ENCODE peak calls at places on chromosomes 13 and 19, in four cellular contexts. G is trophoblast cell, Y is H9, O is neuronal stem cell. J is an unnamed sample.

GRCh38 chr13:36418022-36418805 is 14.1 kb upstream of the CCNA1 start:
- DNase-seq in G (peak), Y (no peak), O (no peak), J (peak)

GRCh38 chr19:5035105-5035761 is 66.3 kb downstream of the KDM4B start:
- DNase-seq in G (no peak), Y (no peak), O (no peak), J (no peak)

GRCh38 chr13:33256148-33256547 is 29.4 kb downstream of the STARD13 start:
- DNase-seq in G (no peak), Y (no peak), O (no peak), J (no peak)

GRCh38 chr13:97339019-97339988 is 94.7 kb upstream of the RAP2A start:
- DNase-seq in G (peak), Y (no peak), O (no peak), J (peak)

GRCh38 chr19:8148410-8149231 is 771 bp downstream of the FBN3 start:
- DNase-seq in G (peak), Y (peak), O (peak), J (no peak)

GRCh38 chr19:57465680-57466381 is 8.9 kb upstream of the VN1R1 start:
- DNase-seq in G (peak), Y (no peak), O (no peak), J (peak)

GRCh38 chr19:16216744-16217670 is 19.3 kb downstream of the AP1M1 start:
- DNase-seq in G (no peak), Y (no peak), O (no peak), J (no peak)

GRCh38 chr13:75415720-75416119 is 66.2 kb downstream of the TBC1D4 start:
- DNase-seq in G (peak), Y (no peak), O (no peak), J (peak)

GRCh38 chr13:94303644-94304174 is 175.8 kb downstream of the DCT start:
- DNase-seq in G (no peak), Y (no peak), O (no peak), J (no peak)

GRCh38 chr19:8304841-8305621 is 3.1 kb downstream of the CD320 start:
- DNase-seq in G (peak), Y (peak), O (peak), J (no peak)

GRCh38 chr13:87798536-87798935 is 127.4 kb downstream of the SLITRK5 start:
- DNase-seq in G (no peak), Y (no peak), O (no peak), J (no peak)

GRCh38 chr13:28356506-28357064 is 138.3 kb downstream of the FLT1 start:
- DNase-seq in G (no peak), Y (no peak), O (no peak), J (no peak)

GRCh38 chr13:28357247-28357825 is 137.6 kb downstream of the FLT1 start:
- DNase-seq in G (no peak), Y (no peak), O (no peak), J (no peak)

GRCh38 chr13:28357846-28358496 is 137.0 kb downstream of the FLT1 start:
- DNase-seq in G (no peak), Y (no peak), O (no peak), J (no peak)

GRCh38 chr13:28355046-28355821 is 139.7 kb downstream of the FLT1 start:
- DNase-seq in G (peak), Y (no peak), O (no peak), J (no peak)

DNA sequence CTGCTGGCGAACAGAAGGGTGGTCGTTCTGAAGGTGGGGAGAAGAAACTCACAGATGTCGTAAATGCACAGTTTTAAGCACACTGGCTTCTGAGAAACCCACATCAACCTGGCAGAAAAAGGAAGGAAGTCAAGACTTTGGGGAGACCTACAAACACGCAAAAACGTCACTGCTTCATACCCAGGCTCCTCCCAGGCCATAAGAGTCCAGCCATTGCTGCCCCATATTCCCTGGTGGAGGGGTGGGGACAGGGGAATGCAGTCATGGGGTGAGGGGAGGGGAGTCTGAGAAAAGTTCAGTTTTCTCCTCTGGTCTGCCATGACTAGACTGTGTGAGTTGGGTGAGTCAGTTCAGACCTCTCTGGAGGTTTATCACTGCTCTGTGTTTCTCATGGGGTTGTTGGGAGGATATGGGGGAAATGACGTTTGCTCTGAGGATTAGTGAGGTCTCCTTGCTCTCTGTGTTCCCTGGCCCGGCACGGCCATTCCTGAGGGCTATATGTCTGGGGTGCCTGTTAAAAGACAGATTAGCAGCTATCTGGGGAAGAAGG is 139.0 kb downstream of the FLT1 start:
- DNase-seq in G (no peak), Y (no peak), O (no peak), J (peak)
- H4K91ac ChIP-seq in G (peak), Y (no peak), O (no peak), J (peak)

GRCh38 chr19:11556634-11557420 is 2.2 kb downstream of the ELOF1 start:
- DNase-seq in G (no peak), Y (no peak), O (no peak), J (no peak)
- H4K91ac ChIP-seq in G (no peak), Y (no peak), O (no peak), J (no peak)

GRCh38 chr19:17488593-17489391 is 18.5 kb downstream of the SLC27A1 start:
- DNase-seq in G (peak), Y (peak), O (peak), J (no peak)
- H4K91ac ChIP-seq in G (no peak), Y (no peak), O (no peak), J (no peak)

DNA sequence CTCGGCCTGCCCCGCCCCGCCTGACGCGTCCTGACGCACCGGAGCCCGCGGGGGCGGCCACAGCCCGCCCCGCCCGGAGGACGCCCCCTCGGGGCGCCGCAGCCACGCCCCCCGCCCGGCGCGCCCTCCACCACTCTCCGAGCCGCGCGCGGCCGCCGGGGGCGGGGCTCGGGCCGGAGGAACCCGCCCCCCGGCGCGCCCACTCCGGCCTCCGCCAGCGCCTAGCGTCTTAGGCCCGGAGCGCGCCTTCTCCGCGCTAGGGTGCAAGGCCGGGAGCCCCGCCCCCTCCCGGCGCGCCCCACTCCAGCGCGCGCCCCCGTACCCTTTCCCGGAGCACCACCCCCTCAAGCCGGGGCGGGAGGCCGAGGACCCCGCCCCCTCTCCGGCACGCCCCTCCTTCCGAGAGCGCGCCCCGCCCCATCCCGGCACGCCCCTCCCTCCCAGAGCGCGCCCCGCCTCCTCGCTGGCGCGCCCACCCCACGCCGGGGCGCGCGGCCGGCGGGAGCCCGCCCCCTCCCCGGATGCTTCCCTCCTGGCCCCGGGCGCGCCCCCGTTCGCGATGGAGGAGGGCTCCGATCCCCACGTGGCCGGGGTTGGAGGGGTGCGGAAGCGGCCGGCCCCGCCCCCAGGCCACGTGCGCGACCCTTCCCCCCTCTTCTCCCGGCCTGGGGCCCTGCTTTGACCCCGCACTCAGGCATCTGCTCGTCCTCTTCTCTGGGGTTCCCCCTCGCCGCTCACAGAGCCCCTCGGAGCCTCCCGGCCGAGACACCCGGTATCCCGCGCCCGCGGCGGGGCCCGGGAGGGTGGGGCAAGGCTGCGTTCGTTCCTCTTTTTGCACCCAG is 480 bp upstream of the KLF16 start:
- DNase-seq in G (peak), Y (peak), O (peak), J (peak)
- H4K91ac ChIP-seq in G (peak), Y (no peak), O (no peak), J (peak)

GRCh38 chr19:6531956-6532243 is 1.1 kb downstream of the TNFSF9 start:
- DNase-seq in G (no peak), Y (no peak), O (no peak), J (no peak)

GRCh38 chr19:6531163-6531955 is 533 bp downstream of the TNFSF9 start:
- DNase-seq in G (no peak), Y (no peak), O (no peak), J (no peak)

GRCh38 chr19:6529937-6530384 is 865 bp upstream of the TNFSF9 start:
- DNase-seq in G (no peak), Y (no peak), O (no peak), J (no peak)

GRCh38 chr19:6529351-6529750 is 1.5 kb upstream of the TNFSF9 start:
- DNase-seq in G (no peak), Y (no peak), O (no peak), J (no peak)

DNA sequence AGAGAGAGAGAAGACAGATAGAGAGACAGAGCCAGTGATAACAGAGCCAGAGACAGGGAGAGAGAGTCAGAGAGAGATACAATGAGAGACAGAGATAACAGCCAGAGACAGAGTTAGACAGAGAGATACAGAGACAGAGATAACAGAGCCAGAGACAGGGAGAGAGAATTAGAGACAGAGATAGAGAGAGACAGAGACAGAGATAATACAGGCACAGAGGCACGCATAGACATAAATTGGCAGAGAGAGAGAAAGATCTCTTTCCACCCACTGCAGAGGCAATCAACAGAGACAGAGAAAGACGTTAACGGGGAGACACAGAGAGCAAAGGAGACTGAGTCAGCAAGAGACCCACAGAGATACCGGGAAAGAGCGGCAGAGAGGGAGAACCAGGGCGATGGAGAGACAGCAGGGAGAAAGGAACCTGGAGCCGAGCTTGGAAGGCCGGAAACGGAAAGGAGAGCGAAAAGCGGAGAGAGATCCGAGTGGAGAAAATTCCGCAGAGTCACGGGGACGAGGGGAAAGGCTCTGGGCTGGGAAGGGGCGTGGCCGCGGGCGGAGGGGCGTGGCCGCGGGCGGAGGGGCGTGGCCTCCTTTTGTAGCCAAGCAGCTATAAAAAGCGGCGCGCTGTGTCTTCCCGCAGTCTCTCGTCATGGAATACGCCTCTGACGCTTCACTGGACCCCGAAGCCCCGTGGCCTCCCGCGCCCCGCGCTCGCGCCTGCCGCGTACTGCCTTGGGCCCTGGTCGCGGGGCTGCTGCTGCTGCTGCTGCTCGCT is at the start of gene TNFSF9:
- DNase-seq in G (peak), Y (peak), O (peak), J (peak)
- H4K91ac ChIP-seq in G (no peak), Y (no peak), O (no peak), J (no peak)